ENCODE peak calls at places on chromosomes 11 and 22, in six cellular contexts. One of them, this sample, is unnamed.

GRCh38 chr11:116600930-116601329 is 171.9 kb downstream of the BUD13 start:
- DNase-seq in NCI-H1092: no peak
- DNase-seq in HS-5: no peak
- DNase-seq in IMR-90: no peak
- DNase-seq in Daoy: peak
- DNase-seq in naive thymus-derived CD8-positive, alpha-beta T cell: no peak
- DNase-seq in this sample: no peak

GRCh38 chr11:17573526-17573925 is 26.5 kb downstream of the OTOG start:
- DNase-seq in IMR-90: no peak
- DNase-seq in Daoy: no peak
- DNase-seq in naive thymus-derived CD8-positive, alpha-beta T cell: no peak
- DNase-seq in HS-5: no peak
- DNase-seq in NCI-H1092: no peak
- DNase-seq in this sample: no peak

GRCh38 chr11:69227271-69227670 is 66.7 kb upstream of the MYEOV start:
- DNase-seq in HS-5: no peak
- DNase-seq in naive thymus-derived CD8-positive, alpha-beta T cell: peak
- DNase-seq in NCI-H1092: no peak
- DNase-seq in Daoy: no peak
- DNase-seq in IMR-90: no peak
- DNase-seq in this sample: no peak

GRCh38 chr11:96397863-96398262 is 8.1 kb downstream of the JRKL start:
- DNase-seq in IMR-90: no peak
- DNase-seq in Daoy: no peak
- DNase-seq in NCI-H1092: no peak
- DNase-seq in HS-5: no peak
- DNase-seq in naive thymus-derived CD8-positive, alpha-beta T cell: no peak
- DNase-seq in this sample: no peak

GRCh38 chr22:31248138-31248745 is 36.1 kb downstream of the LIMK2 start:
- DNase-seq in NCI-H1092: no peak
- DNase-seq in HS-5: peak
- DNase-seq in IMR-90: peak
- DNase-seq in naive thymus-derived CD8-positive, alpha-beta T cell: peak
- DNase-seq in Daoy: peak
- DNase-seq in this sample: peak

GRCh38 chr11:3123761-3124733 is 41.1 kb downstream of the OSBPL5 start:
- DNase-seq in HS-5: peak
- DNase-seq in IMR-90: peak
- DNase-seq in naive thymus-derived CD8-positive, alpha-beta T cell: no peak
- DNase-seq in Daoy: peak
- DNase-seq in NCI-H1092: no peak
- DNase-seq in this sample: no peak

GRCh38 chr11:44658451-44658850 is 68.3 kb upstream of the TSPAN18 start:
- DNase-seq in Daoy: no peak
- DNase-seq in IMR-90: peak
- DNase-seq in naive thymus-derived CD8-positive, alpha-beta T cell: no peak
- DNase-seq in HS-5: no peak
- DNase-seq in NCI-H1092: no peak
- DNase-seq in this sample: no peak

GRCh38 chr11:65436412-65437032 is 13.9 kb downstream of the NEAT1 start:
- DNase-seq in NCI-H1092: no peak
- DNase-seq in Daoy: no peak
- DNase-seq in naive thymus-derived CD8-positive, alpha-beta T cell: no peak
- DNase-seq in IMR-90: peak
- DNase-seq in HS-5: peak
- DNase-seq in this sample: no peak

GRCh38 chr11:57900315-57900714 is 123.4 kb upstream of the OR9Q1 start:
- DNase-seq in IMR-90: no peak
- DNase-seq in NCI-H1092: no peak
- DNase-seq in naive thymus-derived CD8-positive, alpha-beta T cell: no peak
- DNase-seq in HS-5: no peak
- DNase-seq in Daoy: no peak
- DNase-seq in this sample: no peak

GRCh38 chr11:130315354-130315970 is 745 bp upstream of the ZBTB44 start:
- DNase-seq in IMR-90: no peak
- DNase-seq in Daoy: no peak
- DNase-seq in HS-5: no peak
- DNase-seq in NCI-H1092: peak
- DNase-seq in naive thymus-derived CD8-positive, alpha-beta T cell: peak
- DNase-seq in this sample: peak

GRCh38 chr22:23781533-23781932 is 5.2 kb upstream of the SMARCB1 start:
- DNase-seq in Daoy: peak
- DNase-seq in naive thymus-derived CD8-positive, alpha-beta T cell: no peak
- DNase-seq in IMR-90: peak
- DNase-seq in NCI-H1092: no peak
- DNase-seq in HS-5: peak
- DNase-seq in this sample: no peak

GRCh38 chr11:1478011-1478410 is 8.6 kb downstream of the MOB2 start:
- DNase-seq in NCI-H1092: no peak
- DNase-seq in HS-5: no peak
- DNase-seq in IMR-90: no peak
- DNase-seq in Daoy: no peak
- DNase-seq in naive thymus-derived CD8-positive, alpha-beta T cell: no peak
- DNase-seq in this sample: no peak

GRCh38 chr11:75371930-75372876 is 20.7 kb upstream of the ARRB1 start:
- DNase-seq in naive thymus-derived CD8-positive, alpha-beta T cell: no peak
- DNase-seq in IMR-90: no peak
- DNase-seq in HS-5: no peak
- DNase-seq in Daoy: peak
- DNase-seq in NCI-H1092: no peak
- DNase-seq in this sample: no peak